ENCODE peak calls at places on chromosomes 5 and 9, in four cellular contexts. One of them, this sample, is unnamed.

GRCh38 chr5:14234204-14234603 is 91.1 kb downstream of the TRIO start:
- DNase-seq in PC-3: no peak
- DNase-seq in adrenal gland: no peak
- DNase-seq in BJ: no peak
- DNase-seq in this sample: no peak

GRCh38 chr5:142816577-142816976 is 46.4 kb downstream of the ARHGAP26 start:
- DNase-seq in PC-3: peak; percentile 20
- DNase-seq in adrenal gland: peak; percentile 47
- DNase-seq in BJ: no peak
- DNase-seq in this sample: peak; percentile 58

GRCh38 chr9:3330792-3331420 is 194.9 kb downstream of the RFX3 start:
- DNase-seq in PC-3: peak; percentile 94
- DNase-seq in adrenal gland: no peak
- DNase-seq in BJ: no peak
- DNase-seq in this sample: no peak

GRCh38 chr5:74946471-74946870 is 80.3 kb upstream of the FAM169A start:
- DNase-seq in PC-3: no peak
- DNase-seq in adrenal gland: no peak
- DNase-seq in BJ: no peak
- DNase-seq in this sample: no peak

GRCh38 chr5:157761690-157762611 is 18.4 kb downstream of the LSM11 start:
- DNase-seq in PC-3: peak; percentile 86
- DNase-seq in adrenal gland: peak; percentile 48
- DNase-seq in BJ: no peak
- DNase-seq in this sample: no peak

GRCh38 chr5:115100556-115100955 is 69.2 kb downstream of the TRIM36 start:
- DNase-seq in PC-3: peak; percentile 42
- DNase-seq in adrenal gland: peak; percentile 77
- DNase-seq in BJ: no peak
- DNase-seq in this sample: peak; percentile 21

GRCh38 chr5:179923422-179923821 is 15.7 kb upstream of the TBC1D9B start:
- DNase-seq in PC-3: no peak
- DNase-seq in adrenal gland: no peak
- DNase-seq in BJ: no peak
- DNase-seq in this sample: no peak

GRCh38 chr9:84711398-84711777 is 41.9 kb downstream of the NTRK2 start:
- DNase-seq in PC-3: peak; percentile 59
- DNase-seq in adrenal gland: no peak
- DNase-seq in BJ: no peak
- DNase-seq in this sample: no peak

GRCh38 chr5:137619191-137619870 is 116.6 kb downstream of the KLHL3 start:
- DNase-seq in PC-3: peak; percentile 90
- DNase-seq in adrenal gland: peak; percentile 90
- DNase-seq in BJ: peak; percentile 78
- DNase-seq in this sample: peak; percentile 42

GRCh38 chr5:32096891-32097592 is 77.1 kb downstream of the GOLPH3 start:
- DNase-seq in PC-3: no peak
- DNase-seq in adrenal gland: no peak
- DNase-seq in BJ: no peak
- DNase-seq in this sample: no peak
- H3K36me3 ChIP-seq in PC-3: no peaks in the 10 kb centered on the region
- H3K36me3 ChIP-seq in adrenal gland: peaks cover 25% of the 10 kb centered on the region
- H3K36me3 ChIP-seq in BJ: peaks cover 15% of the 10 kb centered on the region
- H3K36me3 ChIP-seq in this sample: peaks cover 23% of the 10 kb centered on the region

GRCh38 chr9:134638503-134639090 is 3.0 kb upstream of the COL5A1 start:
- DNase-seq in PC-3: no peak
- DNase-seq in adrenal gland: no peak
- DNase-seq in BJ: no peak
- DNase-seq in this sample: no peak
- H3K27me3 ChIP-seq in PC-3: no peaks in the 10 kb centered on the region
- H3K27me3 ChIP-seq in adrenal gland: no peaks in the 10 kb centered on the region
- H3K27me3 ChIP-seq in BJ: no peaks in the 10 kb centered on the region
- H3K27me3 ChIP-seq in this sample: no peaks in the 10 kb centered on the region

DNA sequence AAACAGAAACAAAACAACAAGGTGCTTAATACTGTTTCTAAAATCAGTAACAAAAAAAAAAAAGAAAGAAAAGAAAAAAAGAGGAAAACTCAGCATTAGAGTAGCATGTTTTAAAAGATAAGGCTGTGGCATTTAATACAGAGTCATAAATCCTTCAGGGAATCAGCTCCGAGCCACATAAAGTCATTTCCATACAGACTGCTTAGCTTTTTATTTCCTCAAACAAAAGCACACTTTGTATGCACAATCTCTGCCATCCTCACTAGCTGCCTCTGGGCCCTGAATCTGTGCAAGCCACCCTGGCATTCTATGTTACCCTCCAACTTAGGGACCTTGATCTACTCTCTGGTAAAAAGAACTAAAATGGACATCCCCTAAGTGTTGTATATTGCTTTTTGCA is 87.6 kb downstream of the SEMA6A start:
- DNase-seq in PC-3: no peak
- DNase-seq in adrenal gland: no peak
- DNase-seq in BJ: no peak
- DNase-seq in this sample: no peak
- H3K36me3 ChIP-seq in PC-3: no peaks in the 10 kb centered on the region
- H3K36me3 ChIP-seq in adrenal gland: peaks cover 55% of the 10 kb centered on the region
- H3K36me3 ChIP-seq in BJ: no peaks in the 10 kb centered on the region
- H3K36me3 ChIP-seq in this sample: no peaks in the 10 kb centered on the region

DNA sequence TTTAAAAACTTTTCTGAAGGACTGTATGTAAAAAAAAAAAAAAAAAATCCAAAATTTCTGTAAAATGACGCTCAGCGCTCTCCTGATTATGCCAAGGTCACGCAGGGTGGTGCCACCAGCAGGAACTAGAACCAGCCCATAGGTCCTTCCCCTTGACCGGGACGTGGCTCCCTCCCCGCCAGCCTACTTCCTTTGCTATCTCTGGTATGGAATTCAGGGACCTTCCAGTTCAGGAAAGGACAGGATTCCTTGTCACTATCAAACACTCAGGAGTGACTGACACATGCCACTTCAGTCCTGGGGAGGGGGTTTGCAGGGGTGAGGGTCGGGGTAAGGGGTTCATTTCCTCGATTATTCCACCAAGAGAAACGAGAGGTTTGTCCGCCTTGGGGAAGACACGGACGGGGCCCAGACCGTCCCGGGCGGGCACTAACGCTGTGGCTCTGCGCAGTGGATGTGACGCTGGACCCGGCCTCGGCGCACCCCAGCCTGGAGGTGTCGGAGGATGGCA is 18.8 kb downstream of the BTNL9 start:
- DNase-seq in PC-3: no peak
- DNase-seq in adrenal gland: no peak
- DNase-seq in BJ: no peak
- DNase-seq in this sample: no peak
- H3K27me3 ChIP-seq in PC-3: peaks cover 6% of the 10 kb centered on the region
- H3K27me3 ChIP-seq in adrenal gland: peaks cover 59% of the 10 kb centered on the region
- H3K27me3 ChIP-seq in BJ: peaks cover 31% of the 10 kb centered on the region
- H3K27me3 ChIP-seq in this sample: peaks cover 50% of the 10 kb centered on the region